ENCODE peak calls at places on chromosomes 2 and 18, in six cellular contexts. M is Calu3; A is mesothelial cell of epicardium; T is stomach; P is stimulated activated CD8-positive, alpha-beta memory T cell treated with anti-CD3 and anti-CD28 coated beads, Interleukin-7, amount 100 ng/mL, for 4 hours; V is H54. N is an unnamed sample.

GRCh38 chr2:67996772-67997527 is 65.9 kb downstream of the C1D start:
- DNase-seq in M (no peak), A (no peak), T (no peak), P (no peak), V (no peak), N (no peak)

GRCh38 chr2:121293450-121294325 is 8.7 kb upstream of the TFCP2L1 start:
- DNase-seq in M (peak), A (no peak), T (peak), P (no peak), V (no peak), N (no peak)

GRCh38 chr18:54357082-54357659 is 487 bp downstream of the STARD6 start:
- DNase-seq in M (no peak), A (no peak), T (no peak), P (no peak), V (no peak), N (no peak)

GRCh38 chr2:2464095-2464494 is 133.0 kb upstream of the MYT1L start:
- DNase-seq in M (no peak), A (peak), T (no peak), P (no peak), V (no peak), N (no peak)

GRCh38 chr2:154713605-154714004 is 15.1 kb downstream of the KCNJ3 start:
- DNase-seq in M (no peak), A (no peak), T (no peak), P (no peak), V (no peak), N (no peak)

GRCh38 chr2:2812648-2813047 is 481.6 kb upstream of the MYT1L start:
- DNase-seq in M (no peak), A (no peak), T (no peak), P (no peak), V (no peak), N (no peak)

GRCh38 chr2:235940330-235940729 is 227.9 kb downstream of the GBX2 start:
- DNase-seq in M (no peak), A (no peak), T (no peak), P (no peak), V (peak), N (no peak)

GRCh38 chr18:64103979-64104378 is 44.9 kb downstream of the LINC00305 start:
- DNase-seq in M (no peak), A (no peak), T (no peak), P (no peak), V (peak), N (no peak)

GRCh38 chr2:55805662-55806061 is 112.0 kb upstream of the PNPT1 start:
- DNase-seq in M (no peak), A (no peak), T (no peak), P (no peak), V (no peak), N (no peak)

GRCh38 chr2:122570641-122571040 is 815.2 kb downstream of the TSN start:
- DNase-seq in M (no peak), A (no peak), T (no peak), P (no peak), V (no peak), N (no peak)

GRCh38 chr2:241818943-241819270 is 9.9 kb downstream of the NEU4 start:
- DNase-seq in M (no peak), A (peak), T (peak), P (no peak), V (no peak), N (no peak)

GRCh38 chr2:239117831-239118230 is 269.9 kb downstream of the TWIST2 start:
- DNase-seq in M (no peak), A (no peak), T (no peak), P (no peak), V (no peak), N (no peak)

GRCh38 chr2:189234991-189235390 is 55.4 kb upstream of the COL5A2 start:
- DNase-seq in M (no peak), A (no peak), T (no peak), P (no peak), V (no peak), N (no peak)

GRCh38 chr2:164725542-164725941 is 104.3 kb upstream of the GRB14 start:
- DNase-seq in M (no peak), A (no peak), T (no peak), P (no peak), V (no peak), N (no peak)

GRCh38 chr2:44487052-44487451 is 125.3 kb downstream of the CAMKMT start:
- DNase-seq in M (no peak), A (no peak), T (no peak), P (no peak), V (no peak), N (no peak)

GRCh38 chr2:99662761-99663341 is 173.0 kb upstream of the REV1 start:
- DNase-seq in M (peak), A (no peak), T (no peak), P (no peak), V (peak), N (no peak)

GRCh38 chr2:177783091-177783490 is 289.5 kb downstream of the PDE11A start:
- DNase-seq in M (no peak), A (no peak), T (no peak), P (no peak), V (no peak), N (no peak)

GRCh38 chr2:239156516-239157265 is 244.1 kb downstream of the HDAC4 start:
- DNase-seq in M (no peak), A (no peak), T (peak), P (no peak), V (no peak), N (no peak)

GRCh38 chr2:192267484-192267883 is 72.8 kb upstream of the TMEFF2 start:
- DNase-seq in M (no peak), A (no peak), T (no peak), P (no peak), V (peak), N (no peak)

GRCh38 chr2:222024934-222025890 is 273.6 kb downstream of the PAX3 start:
- DNase-seq in M (peak), A (no peak), T (no peak), P (no peak), V (no peak), N (no peak)

GRCh38 chr2:154706660-154707059 is 8.2 kb downstream of the KCNJ3 start:
- DNase-seq in M (no peak), A (no peak), T (no peak), P (no peak), V (no peak), N (no peak)

GRCh38 chr18:9025104-9025838 is 77.2 kb upstream of the NDUFV2 start:
- DNase-seq in M (no peak), A (no peak), T (no peak), P (no peak), V (peak), N (no peak)

GRCh38 chr2:240130393-240131195 is 5.5 kb downstream of the COPS9 start:
- DNase-seq in M (no peak), A (no peak), T (no peak), P (no peak), V (no peak), N (no peak)

GRCh38 chr18:39960545-39960944 is 1994.5 kb upstream of the PIK3C3 start:
- DNase-seq in M (no peak), A (no peak), T (no peak), P (no peak), V (no peak), N (no peak)

GRCh38 chr18:63405986-63406385 is 16.3 kb downstream of the VPS4B start:
- DNase-seq in M (no peak), A (no peak), T (no peak), P (no peak), V (no peak), N (no peak)

GRCh38 chr18:50847192-50847591 is 27.4 kb upstream of the MRO start:
- DNase-seq in M (no peak), A (no peak), T (no peak), P (no peak), V (no peak), N (no peak)

GRCh38 chr2:12109363-12110017 is 363.1 kb downstream of the LPIN1 start:
- DNase-seq in M (no peak), A (no peak), T (no peak), P (no peak), V (no peak), N (no peak)

GRCh38 chr2:36468463-36469266 is 113.1 kb downstream of the CRIM1 start:
- DNase-seq in M (no peak), A (no peak), T (no peak), P (no peak), V (no peak), N (no peak)

GRCh38 chr18:44343570-44343969 is 337.1 kb upstream of the SETBP1 start:
- DNase-seq in M (no peak), A (no peak), T (no peak), P (no peak), V (no peak), N (no peak)

GRCh38 chr2:43086451-43087221 is 139.8 kb downstream of the ZFP36L2 start:
- DNase-seq in M (peak), A (no peak), T (no peak), P (no peak), V (peak), N (no peak)

GRCh38 chr2:160142472-160142871 is 57.6 kb downstream of the ITGB6 start:
- DNase-seq in M (no peak), A (no peak), T (no peak), P (no peak), V (no peak), N (no peak)

GRCh38 chr2:35408320-35408719 is 947.3 kb upstream of the CRIM1 start:
- DNase-seq in M (no peak), A (no peak), T (no peak), P (no peak), V (no peak), N (no peak)

GRCh38 chr2:43898958-43899346 is 60.2 kb downstream of the ABCG8 start:
- DNase-seq in M (no peak), A (no peak), T (no peak), P (no peak), V (no peak), N (no peak)

N was measured in CMK.